ENCODE peak calls at places on chromosomes 11 and 22, in five cellular contexts. E is fibroblast of lung, W is transverse colon, R is right atrium auricular region, P is AG10803. C is an unnamed sample.

GRCh38 chr11:9943346-9944110 is 279.7 kb downstream of the SWAP70 start:
- DNase-seq in E (peak), W (no peak), R (no peak), P (peak), C (no peak)

GRCh38 chr22:45516923-45517675 is 14.4 kb downstream of the FBLN1 start:
- DNase-seq in E (peak), W (no peak), R (no peak), P (peak), C (no peak)

GRCh38 chr11:46281374-46281831 is 3.9 kb downstream of the CREB3L1 start:
- DNase-seq in E (peak), W (peak), R (no peak), P (no peak), C (no peak)

GRCh38 chr22:32909561-32910348 is 108.2 kb downstream of the TIMP3 start:
- DNase-seq in E (no peak), W (no peak), R (no peak), P (no peak), C (no peak)

GRCh38 chr11:1025410-1026162 is 10.9 kb downstream of the MUC6 start:
- DNase-seq in E (no peak), W (no peak), R (no peak), P (no peak), C (no peak)

GRCh38 chr11:15720460-15720859 is 605.7 kb downstream of the INSC start:
- DNase-seq in E (peak), W (no peak), R (no peak), P (no peak), C (no peak)

GRCh38 chr22:20536590-20537324 is 29.3 kb downstream of the MED15 start:
- DNase-seq in E (no peak), W (no peak), R (no peak), P (no peak), C (no peak)

GRCh38 chr11:3834349-3835099 is 6.2 kb downstream of the RHOG start:
- DNase-seq in E (no peak), W (peak), R (peak), P (no peak), C (no peak)

GRCh38 chr22:44050766-44051747 is 27.0 kb downstream of the PARVB start:
- DNase-seq in E (no peak), W (no peak), R (no peak), P (no peak), C (no peak)

GRCh38 chr11:134518616-134519389 is 106.8 kb upstream of the B3GAT1 start:
- DNase-seq in E (no peak), W (peak), R (no peak), P (no peak), C (no peak)

GRCh38 chr11:2109541-2110019 is 29.6 kb downstream of the IGF2 start:
- DNase-seq in E (peak), W (no peak), R (no peak), P (no peak), C (no peak)

GRCh38 chr11:45993438-45994064 is 71.1 kb downstream of the LARGE2 start:
- DNase-seq in E (peak), W (peak), R (no peak), P (peak), C (no peak)

GRCh38 chr22:46433318-46433717 is 97.8 kb downstream of the TRMU start:
- DNase-seq in E (no peak), W (no peak), R (no peak), P (no peak), C (no peak)

GRCh38 chr22:49972163-49973017 is 11.8 kb downstream of the PIM3 start:
- DNase-seq in E (no peak), W (no peak), R (no peak), P (no peak), C (no peak)

GRCh38 chr11:14544611-14545010 is 24.4 kb upstream of the PSMA1 start:
- DNase-seq in E (peak), W (no peak), R (no peak), P (peak), C (no peak)

GRCh38 chr22:29702931-29703594 is 16.7 kb upstream of the CABP7 start:
- DNase-seq in E (no peak), W (no peak), R (no peak), P (no peak), C (no peak)

GRCh38 chr11:36868380-36868779 is 270.3 kb upstream of the RAG2 start:
- DNase-seq in E (no peak), W (no peak), R (no peak), P (no peak), C (no peak)

GRCh38 chr11:65316311-65316978 is 1.8 kb downstream of the CDC42EP2 start:
- DNase-seq in E (peak), W (peak), R (peak), P (peak), C (no peak)

GRCh38 chr11:65316979-65317786 is 2.5 kb downstream of the CDC42EP2 start:
- DNase-seq in E (peak), W (peak), R (peak), P (peak), C (peak)

GRCh38 chr11:65314501-65315203 is at the start of gene CDC42EP2:
- DNase-seq in E (peak), W (peak), R (peak), P (peak), C (peak)

GRCh38 chr11:65315204-65315865 is 669 bp downstream of the CDC42EP2 start:
- DNase-seq in E (peak), W (peak), R (peak), P (peak), C (peak)

GRCh38 chr11:65315866-65316233 is 1.2 kb downstream of the CDC42EP2 start:
- DNase-seq in E (no peak), W (no peak), R (no peak), P (no peak), C (no peak)
- TF ChIP-seq CTCF in E (no peak), W (peak), R (peak), P (no peak), C (peak)

GRCh38 chr11:119384332-119384731 is 2.8 kb upstream of the USP2 start:
- DNase-seq in E (no peak), W (no peak), R (no peak), P (no peak), C (no peak)
- TF ChIP-seq CTCF in E (no peak), W (no peak), R (no peak), P (peak), C (no peak)

GRCh38 chr11:90476442-90477007 is 253.7 kb upstream of the CHORDC1 start:
- DNase-seq in E (peak), W (no peak), R (no peak), P (no peak), C (peak)
- TF ChIP-seq CTCF in E (peak), W (no peak), R (no peak), P (no peak), C (no peak)

GRCh38 chr11:61587951-61588695 is 7.2 kb upstream of the SYT7 start:
- DNase-seq in E (no peak), W (peak), R (no peak), P (no peak), C (peak)
- TF ChIP-seq CTCF in E (peak), W (no peak), R (no peak), P (peak), C (no peak)

GRCh38 chr11:59617876-59618275 is 2.3 kb upstream of the OSBP start:
- DNase-seq in E (no peak), W (no peak), R (no peak), P (no peak), C (no peak)

GRCh38 chr11:59614277-59615131 is 1.1 kb downstream of the OSBP start:
- DNase-seq in E (peak), W (no peak), R (no peak), P (peak), C (no peak)

GRCh38 chr11:59616396-59616982 is 915 bp upstream of the OSBP start:
- DNase-seq in E (no peak), W (no peak), R (no peak), P (no peak), C (no peak)

GRCh38 chr11:59615637-59616395 is at the start of gene OSBP:
- DNase-seq in E (peak), W (peak), R (peak), P (peak), C (peak)

DNA sequence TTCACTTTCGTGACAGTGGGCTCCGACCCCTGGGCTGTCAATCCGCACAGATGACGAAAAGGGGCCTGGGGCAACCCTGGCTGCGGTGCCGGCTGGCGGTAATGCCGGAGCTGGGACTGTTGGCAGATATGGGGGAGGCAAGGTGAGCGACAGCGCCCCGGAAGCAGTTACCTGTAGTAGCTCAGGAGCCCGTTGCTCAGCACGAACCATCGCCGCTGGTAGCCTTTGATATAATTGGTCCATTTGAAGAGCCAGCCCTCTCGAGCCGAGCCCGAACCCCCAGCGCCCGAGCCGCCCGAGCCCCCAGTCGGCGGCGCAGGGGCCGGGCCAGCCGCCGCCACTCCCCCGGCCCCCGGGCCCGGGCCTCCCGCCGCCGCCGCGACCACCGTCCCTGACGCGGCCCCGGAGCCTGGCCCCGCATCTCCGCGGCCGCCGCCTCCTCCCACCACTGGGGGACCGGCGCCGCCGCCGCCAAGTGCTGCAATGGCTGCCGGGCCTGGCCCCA is 390 bp downstream of the OSBP start:
- DNase-seq in E (no peak), W (peak), R (peak), P (no peak), C (peak)
- TF ChIP-seq CTCF in E (no peak), W (no peak), R (no peak), P (no peak), C (no peak)

DNA sequence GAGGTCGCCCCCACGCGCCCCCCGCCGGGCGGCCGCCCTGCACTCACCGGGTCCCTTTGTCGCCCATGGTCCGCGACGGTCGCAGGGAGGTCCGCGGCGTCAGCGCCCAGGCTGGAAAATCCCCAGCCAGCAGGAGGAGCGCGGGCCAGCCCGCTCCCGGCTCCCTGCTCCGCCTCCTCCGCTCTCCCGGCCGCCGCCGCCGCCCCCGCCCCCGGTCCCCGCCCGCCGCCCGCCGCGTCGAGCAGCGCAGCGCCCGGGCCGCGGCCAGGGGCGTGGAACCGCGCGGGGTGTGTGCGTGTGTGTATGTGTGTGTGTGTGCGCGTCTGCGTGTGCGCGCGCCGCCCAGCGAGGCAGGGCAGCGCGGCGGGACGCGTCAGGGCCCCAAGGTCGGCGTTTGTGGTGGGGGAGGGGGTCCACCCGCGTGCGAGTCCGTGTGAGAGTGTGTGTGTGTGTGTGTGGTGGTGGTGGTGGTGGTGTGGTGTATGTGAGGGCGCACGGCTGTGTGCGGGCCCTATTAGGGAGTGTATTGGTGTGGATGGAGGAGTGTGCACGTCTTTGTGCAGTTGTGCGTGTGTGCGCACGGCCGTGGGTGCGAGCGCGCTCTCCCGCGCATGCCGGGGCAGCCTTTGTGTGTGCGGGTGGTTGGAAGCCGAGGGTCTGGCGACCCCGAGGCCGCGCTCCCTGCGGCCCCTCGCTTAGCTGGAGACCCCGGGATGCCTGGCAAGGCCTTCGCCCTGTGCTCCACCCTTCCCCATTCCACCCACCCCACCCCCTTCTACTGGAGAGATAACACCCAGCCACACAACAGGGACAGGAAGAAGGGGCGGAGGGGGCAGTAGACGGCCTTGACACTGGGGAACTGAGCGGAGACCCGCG is at the start of gene ARRB1:
- DNase-seq in E (peak), W (peak), R (no peak), P (peak), C (peak)
- TF ChIP-seq CTCF in E (peak), W (no peak), R (no peak), P (no peak), C (no peak)

GRCh38 chr11:17724020-17724908 is 4.9 kb downstream of the MYOD1 start:
- DNase-seq in E (no peak), W (no peak), R (no peak), P (no peak), C (no peak)

GRCh38 chr11:17721242-17721999 is 2.0 kb downstream of the MYOD1 start:
- DNase-seq in E (no peak), W (no peak), R (no peak), P (no peak), C (no peak)

GRCh38 chr11:17719940-17720795 is 797 bp downstream of the MYOD1 start:
- DNase-seq in E (no peak), W (no peak), R (no peak), P (no peak), C (no peak)

GRCh38 chr11:17720796-17721171 is 1.4 kb downstream of the MYOD1 start:
- DNase-seq in E (no peak), W (no peak), R (no peak), P (no peak), C (no peak)

DNA sequence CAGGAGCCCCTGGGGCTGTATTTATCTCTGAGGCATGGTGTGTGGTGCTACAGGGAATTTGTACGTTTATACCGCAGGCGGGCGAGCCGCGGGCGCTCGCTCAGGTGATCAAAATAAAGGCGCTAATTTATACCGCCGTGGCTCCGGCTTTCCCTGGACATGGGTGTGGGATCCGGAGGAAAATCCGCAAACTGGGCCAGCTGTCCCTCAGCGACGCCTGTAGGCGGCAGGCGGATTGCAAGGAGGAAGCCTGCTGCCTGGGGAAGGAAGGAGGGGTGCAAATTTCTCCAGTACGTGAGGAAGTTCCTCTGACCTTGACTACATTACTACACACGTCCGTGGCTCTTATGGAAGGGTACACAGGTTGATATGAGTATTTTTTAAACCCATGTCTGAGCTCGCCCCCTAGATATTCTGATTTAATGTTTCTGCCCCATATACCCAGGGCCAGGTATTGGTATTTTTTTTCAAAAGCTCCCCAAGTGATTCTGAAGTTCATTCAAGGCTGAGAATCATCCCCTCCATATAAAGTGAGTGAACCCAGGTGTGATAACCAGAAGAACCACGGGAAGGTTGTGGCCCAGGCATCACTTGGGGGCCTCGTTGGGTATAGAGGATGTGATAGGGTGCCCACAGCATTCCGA is 2.8 kb downstream of the MYOD1 start:
- DNase-seq in E (peak), W (no peak), R (no peak), P (no peak), C (peak)
- TF ChIP-seq CTCF in E (peak), W (no peak), R (no peak), P (peak), C (no peak)

DNA sequence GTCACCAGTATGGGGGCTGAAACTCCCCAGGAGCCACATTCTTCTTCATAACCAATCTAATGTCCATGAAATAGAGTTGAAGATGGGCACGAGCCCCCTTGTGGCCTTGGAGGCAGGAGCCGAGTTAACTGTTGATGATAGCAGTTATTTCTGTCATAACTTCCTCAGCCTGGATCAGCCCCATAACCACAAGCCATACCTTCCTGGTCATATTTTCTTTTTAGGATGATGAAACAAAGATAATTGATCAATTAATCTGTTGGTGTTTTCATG is 65.0 kb upstream of the TTC12 start:
- DNase-seq in E (peak), W (no peak), R (no peak), P (peak), C (peak)
- TF ChIP-seq CTCF in E (peak), W (no peak), R (no peak), P (peak), C (no peak)